ENCODE peak calls at places on chromosome 21, in eight cellular contexts. A is dorsolateral prefrontal cortex, S is endothelial cell, R is astrocyte of the spinal cord, O is sigmoid colon, M is Calu3, B is suprapubic skin, C is K562. Q is an unnamed sample.

GRCh38 chr21:40846566-40847411 is at the start of gene DSCAM:
- DNase-seq in C (no peak), O (no peak), M (no peak), S (peak; percentile 24), R (no peak), B (no peak), A (no peak), Q (no peak)

GRCh38 chr21:21463456-21463855 is 465.2 kb downstream of the NCAM2 start:
- DNase-seq in A (no peak), M (no peak), S (peak; percentile 8), O (no peak), R (no peak), C (no peak), B (no peak), Q (no peak)

GRCh38 chr21:43210454-43211084 is 41.8 kb downstream of the CRYAA start:
- DNase-seq in A (no peak), S (no peak), M (no peak), O (peak; percentile 28), B (peak; percentile 51), R (no peak), C (no peak), Q (peak; percentile 55)

GRCh38 chr21:38954450-38955059 is 148.8 kb downstream of the ETS2 start:
- DNase-seq in O (no peak), A (no peak), C (no peak), S (no peak), B (no peak), R (no peak), M (no peak), Q (no peak)

GRCh38 chr21:32878654-32879053 is 107.1 kb upstream of the PAXBP1 start:
- DNase-seq in C (no peak), O (no peak), M (no peak), R (no peak), A (no peak), B (no peak), S (no peak), Q (no peak)

GRCh38 chr21:17732306-17732705 is 86.8 kb downstream of the C21orf91 start:
- DNase-seq in M (no peak), A (no peak), B (no peak), O (no peak), C (no peak), R (peak; percentile 67), S (no peak), Q (no peak)

GRCh38 chr21:39715804-39716397 is 29.1 kb upstream of the IGSF5 start:
- DNase-seq in O (peak; percentile 68), M (peak; percentile 60), C (peak; percentile 68), S (peak; percentile 56), A (no peak), B (no peak), R (peak; percentile 46), Q (no peak)

GRCh38 chr21:46667735-46668380 is 32.4 kb downstream of the PRMT2 start:
- DNase-seq in C (no peak), A (no peak), B (no peak), S (peak; percentile 47), M (peak; percentile 48), O (no peak), R (peak; percentile 39), Q (no peak)

GRCh38 chr21:17432732-17433057 is 80.1 kb upstream of the CXADR start:
- DNase-seq in A (no peak), O (no peak), C (no peak), R (no peak), M (no peak), S (no peak), B (no peak), Q (no peak)

GRCh38 chr21:39527664-39528381 is 76.1 kb downstream of the SH3BGR start:
- DNase-seq in C (no peak), O (no peak), A (no peak), S (no peak), M (peak; percentile 31), R (no peak), B (no peak), Q (no peak)

GRCh38 chr21:31294691-31295090 is 49.4 kb downstream of the TIAM1 start:
- DNase-seq in A (no peak), C (no peak), M (no peak), R (no peak), S (no peak), B (no peak), O (no peak), Q (no peak)

GRCh38 chr21:17667256-17667655 is 54.6 kb upstream of the BTG3 start:
- DNase-seq in R (no peak), S (no peak), M (no peak), O (no peak), C (no peak), A (no peak), B (no peak), Q (no peak)

GRCh38 chr21:43299441-43300277 is 127.3 kb downstream of the SIK1 start:
- DNase-seq in S (no peak), R (no peak), B (no peak), A (no peak), C (no peak), O (no peak), M (no peak), Q (no peak)

GRCh38 chr21:40204956-40205355 is 337.7 kb downstream of the PCP4 start:
- DNase-seq in B (no peak), O (no peak), S (no peak), A (no peak), M (no peak), R (no peak), C (no peak), Q (no peak)

GRCh38 chr21:16865612-16866011 is 647.2 kb upstream of the CXADR start:
- DNase-seq in S (no peak), A (no peak), O (no peak), B (no peak), C (no peak), M (no peak), R (no peak), Q (no peak)

GRCh38 chr21:17848228-17848627 is 29.1 kb upstream of the C21orf91 start:
- DNase-seq in O (peak; percentile 64), C (no peak), S (no peak), R (peak; percentile 97), B (peak; percentile 63), M (no peak), A (no peak), Q (no peak)

GRCh38 chr21:43779660-43780059 is 3.6 kb upstream of the CSTB start:
- DNase-seq in O (no peak), B (no peak), C (no peak), R (no peak), M (no peak), A (no peak), S (no peak), Q (no peak)

GRCh38 chr21:31656199-31657095 is 3.0 kb upstream of the SOD1 start:
- DNase-seq in O (no peak), R (peak; percentile 58), B (no peak), M (no peak), S (no peak), C (no peak), A (no peak), Q (no peak)

GRCh38 chr21:38804617-38805281 is 980 bp upstream of the ETS2 start:
- DNase-seq in A (no peak), C (peak; percentile 70), R (peak; percentile 61), B (peak; percentile 86), M (peak; percentile 74), O (peak; percentile 92), S (peak; percentile 76), Q (no peak)

GRCh38 chr21:42009018-42009830 is 936 bp downstream of the ZBTB21 start:
- DNase-seq in B (peak; percentile 80), O (peak; percentile 81), A (no peak), C (peak; percentile 72), R (peak; percentile 50), S (peak; percentile 53), M (peak; percentile 58), Q (no peak)
- TF ChIP-seq CTCF in B (peak; percentile 17), O (no peak), A (peak; percentile 21), C (peak; percentile 59), R (peak; percentile 29), S (no peak), M (peak; percentile 12), Q (peak; percentile 51)

GRCh38 chr21:37670883-37671282 is 245.4 kb downstream of the KCNJ6 start:
- DNase-seq in M (peak; percentile 66), R (no peak), B (no peak), S (no peak), C (no peak), O (no peak), A (no peak), Q (no peak)

GRCh38 chr21:37671381-37671780 is 244.9 kb downstream of the KCNJ6 start:
- DNase-seq in R (no peak), S (no peak), M (no peak), A (no peak), O (no peak), B (no peak), C (no peak), Q (no peak)

GRCh38 chr21:37668462-37669239 is 247.6 kb downstream of the KCNJ6 start:
- DNase-seq in B (no peak), M (no peak), O (no peak), A (no peak), S (no peak), R (no peak), C (no peak), Q (no peak)

GRCh38 chr21:37667380-37667779 is 248.9 kb downstream of the KCNJ6 start:
- DNase-seq in B (no peak), C (no peak), M (no peak), S (no peak), A (no peak), O (no peak), R (no peak), Q (no peak)

GRCh38 chr21:37669249-37669648 is 247.0 kb downstream of the KCNJ6 start:
- DNase-seq in B (no peak), M (no peak), A (no peak), S (no peak), R (no peak), O (no peak), C (no peak), Q (no peak)
- TF ChIP-seq CTCF in B (no peak), M (no peak), A (no peak), S (no peak), R (no peak), O (no peak), C (no peak), Q (no peak)

GRCh38 chr21:26091480-26092018 is 79.0 kb downstream of the APP start:
- DNase-seq in A (no peak), B (no peak), S (no peak), M (no peak), O (no peak), R (no peak), C (no peak), Q (no peak)
- TF ChIP-seq CTCF in A (no peak), B (no peak), S (no peak), M (no peak), O (no peak), R (no peak), C (no peak), Q (peak; percentile 46)

GRCh38 chr21:28745131-28746055 is 247.3 kb downstream of the LTN1 start:
- DNase-seq in S (peak; percentile 74), M (peak; percentile 68), C (peak; percentile 79), A (peak; percentile 52), O (peak; percentile 87), B (peak; percentile 81), R (peak; percentile 89), Q (peak; percentile 73)

GRCh38 chr21:28746166-28746565 is 246.5 kb downstream of the LTN1 start:
- DNase-seq in M (no peak), B (no peak), C (no peak), O (no peak), R (no peak), A (no peak), S (no peak), Q (no peak)

GRCh38 chr21:28742527-28742926 is 250.2 kb downstream of the LTN1 start:
- DNase-seq in A (no peak), M (no peak), C (no peak), B (no peak), R (peak; percentile 65), O (no peak), S (no peak), Q (no peak)

GRCh38 chr21:28747464-28747863 is 245.2 kb downstream of the LTN1 start:
- DNase-seq in C (no peak), A (no peak), S (no peak), O (no peak), R (no peak), B (no peak), M (no peak), Q (no peak)

GRCh38 chr21:28743723-28744122 is 249.0 kb downstream of the LTN1 start:
- DNase-seq in A (no peak), R (no peak), C (no peak), S (no peak), O (no peak), M (no peak), B (no peak), Q (no peak)
- TF ChIP-seq CTCF in A (no peak), R (no peak), C (no peak), S (no peak), O (no peak), M (no peak), B (no peak), Q (no peak)

Q was measured in type B pancreatic cell.